ENCODE peak calls at places on chromosomes 13 and 19, in four cellular contexts. One of them, this sample, is unnamed.

GRCh38 chr19:4983346-4984105 is 14.6 kb downstream of the KDM4B start:
- DNase-seq in fibroblast of mammary gland: no peak
- DNase-seq in fibroblast of lung: no peak
- DNase-seq in tibial nerve: no peak
- DNase-seq in this sample: no peak

GRCh38 chr19:38392707-38393308 is 4.3 kb downstream of the SPRED3 start:
- DNase-seq in fibroblast of mammary gland: peak; percentile 61
- DNase-seq in fibroblast of lung: no peak
- DNase-seq in tibial nerve: no peak
- DNase-seq in this sample: no peak

GRCh38 chr13:28022848-28023518 is 34.5 kb upstream of the URAD start:
- DNase-seq in fibroblast of mammary gland: no peak
- DNase-seq in tibial nerve: no peak
- DNase-seq in fibroblast of lung: no peak
- DNase-seq in this sample: peak; percentile 0

GRCh38 chr19:17966497-17967257 is at the start of gene KCNN1:
- DNase-seq in fibroblast of mammary gland: no peak
- DNase-seq in tibial nerve: no peak
- DNase-seq in fibroblast of lung: no peak
- DNase-seq in this sample: no peak

GRCh38 chr13:66714795-66715194 is 515.3 kb downstream of the PCDH9 start:
- DNase-seq in fibroblast of lung: no peak
- DNase-seq in fibroblast of mammary gland: no peak
- DNase-seq in tibial nerve: no peak
- DNase-seq in this sample: no peak

GRCh38 chr19:18291590-18292459 is 10.4 kb upstream of the JUND start:
- DNase-seq in fibroblast of mammary gland: peak; percentile 77
- DNase-seq in tibial nerve: peak; percentile 77
- DNase-seq in fibroblast of lung: peak; percentile 85
- DNase-seq in this sample: no peak

GRCh38 chr13:107211073-107211472 is 643.1 kb upstream of the ARGLU1 start:
- DNase-seq in fibroblast of mammary gland: peak; percentile 82
- DNase-seq in tibial nerve: peak; percentile 89
- DNase-seq in fibroblast of lung: peak; percentile 92
- DNase-seq in this sample: peak; percentile 68

GRCh38 chr19:33755314-33756020 is 41.2 kb upstream of the KCTD15 start:
- DNase-seq in tibial nerve: no peak
- DNase-seq in fibroblast of lung: no peak
- DNase-seq in fibroblast of mammary gland: no peak
- DNase-seq in this sample: no peak

GRCh38 chr19:14487370-14488125 is 8.4 kb downstream of the GIPC1 start:
- DNase-seq in fibroblast of lung: no peak
- DNase-seq in tibial nerve: no peak
- DNase-seq in fibroblast of mammary gland: no peak
- DNase-seq in this sample: no peak

GRCh38 chr19:47111081-47111589 is 2.4 kb downstream of the ZC3H4 start:
- DNase-seq in tibial nerve: no peak
- DNase-seq in fibroblast of lung: no peak
- DNase-seq in fibroblast of mammary gland: no peak
- DNase-seq in this sample: no peak

GRCh38 chr19:33752945-33753344 is 43.7 kb upstream of the KCTD15 start:
- DNase-seq in fibroblast of mammary gland: no peak
- DNase-seq in tibial nerve: no peak
- DNase-seq in fibroblast of lung: no peak
- DNase-seq in this sample: no peak

GRCh38 chr19:3097442-3097871 is 3.3 kb downstream of the GNA11 start:
- DNase-seq in fibroblast of lung: no peak
- DNase-seq in fibroblast of mammary gland: no peak
- DNase-seq in tibial nerve: no peak
- DNase-seq in this sample: no peak

GRCh38 chr19:30074741-30075460 is 132.9 kb downstream of the URI1 start:
- DNase-seq in fibroblast of lung: no peak
- DNase-seq in fibroblast of mammary gland: no peak
- DNase-seq in tibial nerve: no peak
- DNase-seq in this sample: no peak

GRCh38 chr13:74243637-74244526 is 109.7 kb upstream of the KLF12 start:
- DNase-seq in fibroblast of mammary gland: peak; percentile 92
- DNase-seq in fibroblast of lung: peak; percentile 52
- DNase-seq in tibial nerve: no peak
- DNase-seq in this sample: no peak

GRCh38 chr19:45955905-45956608 is 17.6 kb downstream of the NOVA2 start:
- DNase-seq in tibial nerve: peak; percentile 13
- DNase-seq in fibroblast of lung: no peak
- DNase-seq in fibroblast of mammary gland: no peak
- DNase-seq in this sample: peak; percentile 27

GRCh38 chr19:2270157-2270571 is 11.8 kb downstream of the PEAK3 start:
- DNase-seq in fibroblast of lung: no peak
- DNase-seq in fibroblast of mammary gland: no peak
- DNase-seq in tibial nerve: peak; percentile 60
- DNase-seq in this sample: no peak

GRCh38 chr13:106337096-106337495 is 198.4 kb downstream of the EFNB2 start:
- DNase-seq in fibroblast of lung: peak; percentile 52
- DNase-seq in fibroblast of mammary gland: peak; percentile 15
- DNase-seq in tibial nerve: no peak
- DNase-seq in this sample: no peak

GRCh38 chr13:42819712-42820111 is 38.3 kb downstream of the FAM216B start:
- DNase-seq in fibroblast of lung: no peak
- DNase-seq in fibroblast of mammary gland: peak; percentile 66
- DNase-seq in tibial nerve: no peak
- DNase-seq in this sample: no peak

GRCh38 chr13:73090116-73090811 is 31.5 kb downstream of the KLF5 start:
- DNase-seq in fibroblast of lung: peak; percentile 65
- DNase-seq in tibial nerve: no peak
- DNase-seq in fibroblast of mammary gland: peak; percentile 80
- DNase-seq in this sample: peak; percentile 58

GRCh38 chr13:32254416-32254815 is 60.7 kb downstream of the ZAR1L start:
- DNase-seq in fibroblast of lung: no peak
- DNase-seq in fibroblast of mammary gland: no peak
- DNase-seq in tibial nerve: no peak
- DNase-seq in this sample: peak; percentile 4

GRCh38 chr13:49791753-49792549 is 531 bp downstream of the KPNA3 start:
- DNase-seq in fibroblast of lung: peak; percentile 35
- DNase-seq in tibial nerve: peak; percentile 21
- DNase-seq in fibroblast of mammary gland: peak; percentile 28
- DNase-seq in this sample: no peak

GRCh38 chr19:14479985-14480694 is 5.0 kb upstream of the PTGER1 start:
- DNase-seq in fibroblast of mammary gland: no peak
- DNase-seq in tibial nerve: no peak
- DNase-seq in fibroblast of lung: peak; percentile 32
- DNase-seq in this sample: no peak

GRCh38 chr13:78319101-78319627 is 284.2 kb downstream of the POU4F1 start:
- DNase-seq in fibroblast of mammary gland: no peak
- DNase-seq in tibial nerve: no peak
- DNase-seq in fibroblast of lung: no peak
- DNase-seq in this sample: no peak

GRCh38 chr13:78317030-78317429 is 286.3 kb downstream of the POU4F1 start:
- DNase-seq in tibial nerve: no peak
- DNase-seq in fibroblast of mammary gland: no peak
- DNase-seq in fibroblast of lung: peak; percentile 33
- DNase-seq in this sample: no peak
- TF ChIP-seq CTCF in tibial nerve: no peak
- TF ChIP-seq CTCF in fibroblast of mammary gland: peak; percentile 16
- TF ChIP-seq CTCF in fibroblast of lung: peak; percentile 31
- TF ChIP-seq CTCF in this sample: peak; percentile 44

GRCh38 chr13:99983401-99984133 is 2.0 kb downstream of the ZIC2 start:
- DNase-seq in fibroblast of mammary gland: no peak
- DNase-seq in fibroblast of lung: no peak
- DNase-seq in tibial nerve: no peak
- DNase-seq in this sample: no peak

GRCh38 chr13:99985886-99986527 is 4.4 kb downstream of the ZIC2 start:
- DNase-seq in fibroblast of mammary gland: no peak
- DNase-seq in tibial nerve: no peak
- DNase-seq in fibroblast of lung: no peak
- DNase-seq in this sample: no peak

GRCh38 chr13:99984134-99984462 is 2.5 kb downstream of the ZIC2 start:
- DNase-seq in fibroblast of mammary gland: no peak
- DNase-seq in fibroblast of lung: no peak
- DNase-seq in tibial nerve: no peak
- DNase-seq in this sample: no peak

GRCh38 chr13:99985243-99985874 is 3.8 kb downstream of the ZIC2 start:
- DNase-seq in tibial nerve: no peak
- DNase-seq in fibroblast of lung: no peak
- DNase-seq in fibroblast of mammary gland: no peak
- DNase-seq in this sample: no peak

GRCh38 chr13:99984463-99985242 is 3.1 kb downstream of the ZIC2 start:
- DNase-seq in tibial nerve: no peak
- DNase-seq in fibroblast of lung: no peak
- DNase-seq in fibroblast of mammary gland: no peak
- DNase-seq in this sample: no peak
- H3K4me3 ChIP-seq in tibial nerve: no peak overlapping the region
- H3K4me3 ChIP-seq in fibroblast of lung: no peak overlapping the region
- H3K4me3 ChIP-seq in fibroblast of mammary gland: no peak overlapping the region
- H3K4me3 ChIP-seq in this sample: no peak overlapping the region

GRCh38 chr13:40383132-40383531 is 283.3 kb downstream of the FOXO1 start:
- DNase-seq in fibroblast of mammary gland: no peak
- DNase-seq in fibroblast of lung: no peak
- DNase-seq in tibial nerve: no peak
- DNase-seq in this sample: peak; percentile 80

GRCh38 chr13:40379794-40380608 is 286.4 kb downstream of the FOXO1 start:
- DNase-seq in fibroblast of mammary gland: no peak
- DNase-seq in tibial nerve: no peak
- DNase-seq in fibroblast of lung: no peak
- DNase-seq in this sample: no peak

GRCh38 chr13:40383922-40384321 is 282.5 kb downstream of the FOXO1 start:
- DNase-seq in fibroblast of lung: no peak
- DNase-seq in tibial nerve: no peak
- DNase-seq in fibroblast of mammary gland: no peak
- DNase-seq in this sample: no peak

GRCh38 chr13:40379186-40379585 is 287.3 kb downstream of the FOXO1 start:
- DNase-seq in fibroblast of mammary gland: no peak
- DNase-seq in fibroblast of lung: no peak
- DNase-seq in tibial nerve: no peak
- DNase-seq in this sample: no peak

DNA sequence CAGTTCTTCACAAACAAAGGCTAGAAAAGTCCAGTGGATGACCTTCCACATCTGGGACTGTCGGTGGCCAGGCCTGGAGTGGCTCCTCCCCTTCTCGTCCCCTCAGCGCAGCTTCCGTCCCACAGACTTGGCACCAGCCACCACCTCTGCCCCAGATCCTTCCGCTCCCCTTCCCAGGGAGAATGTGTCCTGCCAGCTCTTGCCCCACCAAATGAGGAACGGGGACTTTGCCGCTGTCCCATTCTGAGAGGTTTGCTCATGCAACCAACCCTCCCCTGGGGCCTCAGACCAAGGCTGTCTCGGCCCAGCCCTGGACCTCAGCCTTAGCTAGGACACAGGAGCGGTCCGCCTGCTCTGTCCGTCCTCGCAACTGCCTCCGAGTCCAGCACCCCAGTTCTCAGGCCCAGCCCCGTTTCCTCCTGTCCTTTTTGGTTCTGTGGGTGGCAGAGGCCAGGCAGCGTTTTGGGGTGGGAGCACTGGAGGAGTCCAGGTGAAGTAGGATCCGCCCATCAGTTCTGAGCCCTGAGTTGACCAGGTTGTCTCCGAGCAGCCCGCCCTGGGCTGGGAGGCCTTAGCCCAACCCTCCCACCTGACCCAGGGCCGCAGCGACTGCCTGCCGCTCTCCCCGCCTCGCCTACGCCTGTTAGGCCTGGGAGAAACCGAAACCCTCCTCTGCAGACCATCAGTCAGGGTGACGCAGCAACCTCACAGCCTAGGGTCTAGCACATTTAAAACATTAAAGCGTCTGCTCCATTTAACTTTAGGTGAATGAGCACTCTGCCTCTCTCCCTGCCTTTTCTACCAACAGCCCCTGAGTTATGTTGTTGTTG is 284.3 kb downstream of the FOXO1 start:
- DNase-seq in fibroblast of lung: no peak
- DNase-seq in tibial nerve: peak; percentile 45
- DNase-seq in fibroblast of mammary gland: no peak
- DNase-seq in this sample: no peak
- TF ChIP-seq CTCF in fibroblast of lung: no peak
- TF ChIP-seq CTCF in tibial nerve: no peak
- TF ChIP-seq CTCF in fibroblast of mammary gland: no peak
- TF ChIP-seq CTCF in this sample: no peak

DNA sequence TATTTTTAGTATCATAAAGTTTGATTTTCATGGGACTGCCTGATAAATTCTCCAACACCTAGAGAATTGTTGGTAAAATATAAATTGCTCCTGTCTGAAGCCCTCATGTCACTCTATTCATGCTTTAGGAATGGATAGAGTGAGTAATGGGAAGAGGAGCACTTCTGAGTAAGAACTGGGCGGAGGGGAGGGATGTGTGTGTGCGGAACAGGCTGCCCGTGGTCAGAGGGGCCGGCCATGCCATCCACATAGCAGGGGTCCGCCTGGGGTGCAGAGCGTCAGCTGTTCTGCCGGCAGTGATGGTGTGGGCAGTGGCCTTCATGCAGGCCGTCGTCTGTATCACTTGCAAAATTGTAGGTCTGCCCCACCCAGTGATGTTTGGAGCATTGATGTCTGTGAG is 49.7 kb upstream of the TEX29 start:
- DNase-seq in tibial nerve: no peak
- DNase-seq in fibroblast of lung: peak; percentile 52
- DNase-seq in fibroblast of mammary gland: peak; percentile 69
- DNase-seq in this sample: no peak
- H3K4me3 ChIP-seq in tibial nerve: no peak overlapping the region
- H3K4me3 ChIP-seq in fibroblast of lung: no peak overlapping the region
- H3K4me3 ChIP-seq in fibroblast of mammary gland: no peak overlapping the region
- H3K4me3 ChIP-seq in this sample: no peak overlapping the region

GRCh38 chr13:48783831-48784230 is 130.1 kb downstream of the CYSLTR2 start:
- DNase-seq in fibroblast of mammary gland: no peak
- DNase-seq in tibial nerve: no peak
- DNase-seq in fibroblast of lung: no peak
- DNase-seq in this sample: no peak

GRCh38 chr13:48784906-48785555 is 131.3 kb downstream of the CYSLTR2 start:
- DNase-seq in fibroblast of mammary gland: no peak
- DNase-seq in tibial nerve: no peak
- DNase-seq in fibroblast of lung: peak; percentile 56
- DNase-seq in this sample: no peak

GRCh38 chr13:48780713-48781341 is 127.1 kb downstream of the CYSLTR2 start:
- DNase-seq in fibroblast of lung: no peak
- DNase-seq in tibial nerve: no peak
- DNase-seq in fibroblast of mammary gland: no peak
- DNase-seq in this sample: no peak

GRCh38 chr13:48782429-48782840 is 128.7 kb downstream of the CYSLTR2 start:
- DNase-seq in fibroblast of mammary gland: no peak
- DNase-seq in fibroblast of lung: no peak
- DNase-seq in tibial nerve: no peak
- DNase-seq in this sample: no peak

DNA sequence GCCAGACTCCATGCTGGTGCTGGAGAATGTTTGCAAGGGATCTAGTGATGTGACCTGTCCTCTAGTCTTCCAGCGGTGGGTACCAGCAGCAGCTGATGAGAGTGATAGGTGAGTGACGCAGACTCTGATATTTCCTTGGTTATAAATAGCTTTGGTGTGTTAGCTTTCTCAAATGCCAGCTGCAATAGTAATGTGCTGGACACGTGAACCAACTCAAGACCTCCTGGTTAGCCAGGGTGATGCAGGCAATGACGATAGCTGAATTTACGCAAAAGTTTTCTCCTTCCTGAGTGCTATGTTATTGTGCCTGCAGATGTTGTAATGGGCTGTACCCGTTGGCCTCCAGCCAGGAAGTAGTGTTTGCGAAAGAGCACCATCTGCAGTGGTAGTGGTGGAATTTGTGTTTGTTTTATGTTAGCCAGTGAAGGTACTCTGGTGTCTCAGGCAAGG is 129.5 kb downstream of the CYSLTR2 start:
- DNase-seq in fibroblast of mammary gland: peak; percentile 100
- DNase-seq in fibroblast of lung: peak; percentile 100
- DNase-seq in tibial nerve: peak; percentile 76
- DNase-seq in this sample: no peak
- TF ChIP-seq CTCF in fibroblast of mammary gland: peak; percentile 19
- TF ChIP-seq CTCF in fibroblast of lung: peak; percentile 22
- TF ChIP-seq CTCF in tibial nerve: no peak
- TF ChIP-seq CTCF in this sample: no peak